ENCODE peak calls at places on chromosome 2, in five cellular contexts. M is MCF 10A, P is adrenal gland, Y is non-pigmented ciliary epithelial cell, S is NCI-H1092. V is an unnamed sample.

GRCh38 chr2:216023055-216023648 is 9.8 kb upstream of the MREG start:
- DNase-seq in M (peak), P (peak), Y (no peak), S (no peak), V (no peak)

GRCh38 chr2:55772309-55772980 is 78.8 kb upstream of the PNPT1 start:
- DNase-seq in M (no peak), P (no peak), Y (no peak), S (no peak), V (no peak)

GRCh38 chr2:73830871-73831401 is 2.2 kb downstream of the STAMBP start:
- DNase-seq in M (peak), P (peak), Y (peak), S (no peak), V (no peak)

GRCh38 chr2:175206866-175207265 is 25.4 kb upstream of the ATP5MC3 start:
- DNase-seq in M (no peak), P (no peak), Y (no peak), S (no peak), V (no peak)

GRCh38 chr2:112087346-112088020 is 32.4 kb downstream of the TMEM87B start:
- DNase-seq in M (no peak), P (peak), Y (no peak), S (no peak), V (no peak)

GRCh38 chr2:112846056-112846455 is 9.5 kb upstream of the IL1B start:
- DNase-seq in M (no peak), P (no peak), Y (no peak), S (no peak), V (no peak)

GRCh38 chr2:230879271-230879882 is 14.6 kb downstream of the ITM2C start:
- DNase-seq in M (no peak), P (no peak), Y (no peak), S (no peak), V (no peak)

GRCh38 chr2:147368306-147368705 is 476.5 kb upstream of the ACVR2A start:
- DNase-seq in M (no peak), P (no peak), Y (no peak), S (no peak), V (no peak)

GRCh38 chr2:106026271-106027190 is 167.6 kb downstream of the UXS1 start:
- DNase-seq in M (no peak), P (no peak), Y (no peak), S (no peak), V (no peak)

V was measured in mucosa of gallbladder.